ENCODE peak calls at places on chromosomes 16 and 17, in four cellular contexts. J, N, C and X are unnamed samples.

GRCh38 chr17:78818932-78819331 is 21.7 kb downstream of the USP36 start:
- DNase-seq in C (peak), J (no peak), N (no peak), X (no peak)

GRCh38 chr17:36506249-36506826 is 19.9 kb downstream of the ZNHIT3 start:
- DNase-seq in N (no peak), J (no peak), C (no peak), X (no peak)

GRCh38 chr17:562174-562573 is 152.5 kb downstream of the VPS53 start:
- DNase-seq in J (no peak), C (no peak), N (no peak), X (no peak)

GRCh38 chr16:58465817-58466216 is 34.1 kb upstream of the NDRG4 start:
- DNase-seq in J (no peak), N (no peak), C (no peak), X (no peak)

GRCh38 chr16:57144027-57144426 is 41.8 kb downstream of the PSME3IP1 start:
- DNase-seq in J (no peak), N (no peak), C (no peak), X (no peak)

GRCh38 chr17:48513097-48513496 is 17.7 kb downstream of the HOXB1 start:
- DNase-seq in J (no peak), N (peak), C (no peak), X (no peak)

GRCh38 chr16:68289621-68290329 is 21.0 kb downstream of the SLC7A6OS start:
- DNase-seq in C (peak), N (peak), J (peak), X (peak)

GRCh38 chr17:1553354-1554266 is 9.0 kb downstream of the PITPNA start:
- DNase-seq in N (no peak), J (no peak), C (no peak), X (no peak)

GRCh38 chr17:77206557-77206956 is 65.8 kb downstream of the SEC14L1 start:
- DNase-seq in C (peak), N (no peak), J (no peak), X (no peak)

GRCh38 chr17:77531002-77531401 is 390.2 kb downstream of the SEC14L1 start:
- DNase-seq in N (no peak), J (no peak), C (no peak), X (no peak)

GRCh38 chr16:88798772-88799455 is 4.7 kb upstream of the CDT1 start:
- DNase-seq in N (no peak), C (peak), J (no peak), X (no peak)

GRCh38 chr17:14301761-14302401 is 1.0 kb downstream of the HS3ST3B1 start:
- DNase-seq in N (peak), J (peak), C (no peak), X (no peak)

GRCh38 chr17:81295031-81295677 is at the start of gene SLC38A10:
- DNase-seq in N (peak), J (peak), C (peak), X (peak)

GRCh38 chr17:79797492-79798295 is 817 bp upstream of the CBX8 start:
- DNase-seq in C (peak), J (no peak), N (no peak), X (no peak)

GRCh38 chr17:78805301-78805700 is 23.2 kb upstream of the CYTH1 start:
- DNase-seq in J (peak), N (peak), C (no peak), X (no peak)